ENCODE peak calls at places on chromosomes 11 and 22, in six cellular contexts. Y is neural crest cell, B is NCI-H2107, O is NCI-H748 treated with DMSO at 0.1 percent for 48 hours, C is H7, R is neural progenitor cell. F is an unnamed sample.
A peak's percentile ranks its signal among the peaks of the same experiment; 100 is the strongest.

GRCh38 chr22:17786435-17787158 is 12.3 kb upstream of the BID start:
- DNase-seq in Y (peak; percentile 40), B (no peak), O (no peak), C (peak; percentile 79), R (peak; percentile 92), F (peak; percentile 69)

GRCh38 chr11:124669193-124669592 is 4.3 kb downstream of the SIAE start:
- DNase-seq in Y (peak; percentile 50), B (no peak), O (peak; percentile 18), C (peak; percentile 72), R (peak; percentile 57), F (peak; percentile 43)

GRCh38 chr11:1231396-1232327 is 8.8 kb downstream of the MUC5B start:
- DNase-seq in Y (no peak), B (no peak), O (no peak), C (peak; percentile 74), R (no peak), F (no peak)

GRCh38 chr11:120834686-120835225 is 189.1 kb upstream of the TBCEL start:
- DNase-seq in Y (no peak), B (no peak), O (no peak), C (peak; percentile 26), R (peak; percentile 41), F (no peak)

GRCh38 chr11:130772266-130773227 is 143.7 kb downstream of the SNX19 start:
- DNase-seq in Y (no peak), B (no peak), O (no peak), C (no peak), R (no peak), F (no peak)

GRCh38 chr11:74321487-74322188 is 10.2 kb upstream of the P4HA3 start:
- DNase-seq in Y (no peak), B (no peak), O (peak; percentile 27), C (peak; percentile 49), R (peak; percentile 41), F (peak; percentile 46)

GRCh38 chr11:2462092-2462985 is 17.5 kb downstream of the KCNQ1 start:
- DNase-seq in Y (no peak), B (no peak), O (no peak), C (peak; percentile 44), R (no peak), F (no peak)

GRCh38 chr22:32904044-32904443 is 102.5 kb downstream of the TIMP3 start:
- DNase-seq in Y (peak; percentile 22), B (no peak), O (no peak), C (peak; percentile 63), R (peak; percentile 60), F (peak; percentile 76)

GRCh38 chr22:39820266-39820665 is 73.3 kb downstream of the ENTHD1 start:
- DNase-seq in Y (no peak), B (no peak), O (no peak), C (no peak), R (no peak), F (peak; percentile 18)

GRCh38 chr11:107988397-107989158 is 20.1 kb upstream of the CUL5 start:
- DNase-seq in Y (no peak), B (no peak), O (peak; percentile 7), C (no peak), R (no peak), F (no peak)

GRCh38 chr22:21041937-21042336 is 3.8 kb upstream of the LRRC74B start:
- DNase-seq in Y (no peak), B (no peak), O (no peak), C (peak; percentile 20), R (no peak), F (no peak)

GRCh38 chr11:97893612-97894011 is 1127.1 kb upstream of the CNTN5 start:
- DNase-seq in Y (no peak), B (no peak), O (no peak), C (no peak), R (no peak), F (no peak)

GRCh38 chr22:48884292-48884691 is 943.4 kb downstream of the BRD1 start:
- DNase-seq in Y (no peak), B (no peak), O (no peak), C (no peak), R (no peak), F (no peak)

GRCh38 chr11:114610984-114611944 is 15.7 kb upstream of the NXPE4 start:
- DNase-seq in Y (no peak), B (no peak), O (no peak), C (no peak), R (no peak), F (peak; percentile 14)

GRCh38 chr11:10838906-10839305 is 18.9 kb downstream of the ZBED5 start:
- DNase-seq in Y (no peak), B (no peak), O (no peak), C (no peak), R (no peak), F (no peak)

GRCh38 chr11:61297741-61298140 is 2.6 kb upstream of the VWCE start:
- DNase-seq in Y (no peak), B (no peak), O (no peak), C (no peak), R (no peak), F (no peak)

GRCh38 chr11:118715837-118716260 is 36.4 kb upstream of the TREH start:
- DNase-seq in Y (no peak), B (no peak), O (no peak), C (peak; percentile 58), R (peak; percentile 38), F (peak; percentile 98)

GRCh38 chr11:10550503-10550902 is 9.5 kb upstream of the RNF141 start:
- DNase-seq in Y (no peak), B (no peak), O (no peak), C (no peak), R (no peak), F (no peak)

GRCh38 chr22:17164392-17165024 is 5.4 kb upstream of the HDHD5 start:
- DNase-seq in Y (no peak), B (no peak), O (no peak), C (peak; percentile 79), R (no peak), F (peak; percentile 70)

GRCh38 chr11:95045791-95046190 is 3.4 kb upstream of the KDM4F start:
- DNase-seq in Y (no peak), B (no peak), O (no peak), C (no peak), R (no peak), F (no peak)

GRCh38 chr11:86748296-86748695 is 52.0 kb upstream of the PRSS23 start:
- DNase-seq in Y (no peak), B (no peak), O (no peak), C (no peak), R (no peak), F (no peak)

GRCh38 chr11:130024356-130024755 is 21.7 kb upstream of the PRDM10 start:
- DNase-seq in Y (no peak), B (no peak), O (no peak), C (no peak), R (no peak), F (no peak)

GRCh38 chr22:39318507-39319283 is 728 bp downstream of the RPL3 start:
- DNase-seq in Y (no peak), B (no peak), O (no peak), C (peak; percentile 54), R (peak; percentile 54), F (peak; percentile 65)

GRCh38 chr11:83971063-83971462 is 684.9 kb upstream of the CCDC90B start:
- DNase-seq in Y (no peak), B (no peak), O (no peak), C (no peak), R (no peak), F (peak; percentile 58)

GRCh38 chr11:19674831-19675230 is 37.8 kb upstream of the NAV2 start:
- DNase-seq in Y (no peak), B (no peak), O (no peak), C (no peak), R (no peak), F (no peak)

GRCh38 chr22:44360686-44361381 is 48.1 kb upstream of the SHISAL1 start:
- DNase-seq in Y (no peak), B (no peak), O (no peak), C (peak; percentile 69), R (peak; percentile 50), F (peak; percentile 33)

GRCh38 chr11:116558504-116559252 is 214.1 kb downstream of the BUD13 start:
- DNase-seq in Y (no peak), B (no peak), O (no peak), C (no peak), R (no peak), F (no peak)

GRCh38 chr11:65883058-65883761 is 3.6 kb downstream of the CTSW start:
- DNase-seq in Y (no peak), B (no peak), O (no peak), C (no peak), R (no peak), F (no peak)

F was measured in mesendoderm.